ENCODE peak calls at places on chromosome 13, in eight cellular contexts. One of them, this sample, is unnamed. For H3K4me1, the result is how much of the 10 kb centered on the place peaks cover.

GRCh38 chr13:47100214-47100853 is 203.5 kb upstream of the HTR2A start:
- DNase-seq in small intestine: no peak
- DNase-seq in effector memory CD4-positive, alpha-beta T cell: no peak
- DNase-seq in neuronal stem cell: no peak
- DNase-seq in adrenal gland: no peak
- DNase-seq in heart right ventricle: no peak
- DNase-seq in upper lobe of right lung: no peak
- DNase-seq in psoas muscle: no peak
- DNase-seq in this sample: no peak

GRCh38 chr13:43787998-43788397 is 1.2 kb upstream of the ENOX1 start:
- DNase-seq in small intestine: no peak
- DNase-seq in effector memory CD4-positive, alpha-beta T cell: no peak
- DNase-seq in neuronal stem cell: peak
- DNase-seq in adrenal gland: no peak
- DNase-seq in heart right ventricle: no peak
- DNase-seq in upper lobe of right lung: no peak
- DNase-seq in psoas muscle: no peak
- DNase-seq in this sample: no peak

GRCh38 chr13:21698975-21699679 is 28.3 kb downstream of the FGF9 start:
- DNase-seq in small intestine: no peak
- DNase-seq in effector memory CD4-positive, alpha-beta T cell: no peak
- DNase-seq in neuronal stem cell: no peak
- DNase-seq in adrenal gland: no peak
- DNase-seq in heart right ventricle: no peak
- DNase-seq in upper lobe of right lung: no peak
- DNase-seq in psoas muscle: no peak
- DNase-seq in this sample: no peak

GRCh38 chr13:99417821-99418662 is 83.2 kb upstream of the TM9SF2 start:
- DNase-seq in small intestine: no peak
- DNase-seq in effector memory CD4-positive, alpha-beta T cell: no peak
- DNase-seq in neuronal stem cell: no peak
- DNase-seq in adrenal gland: no peak
- DNase-seq in heart right ventricle: no peak
- DNase-seq in upper lobe of right lung: peak
- DNase-seq in psoas muscle: no peak
- DNase-seq in this sample: no peak

GRCh38 chr13:108120332-108120731 is 95.0 kb downstream of the LIG4 start:
- DNase-seq in small intestine: no peak
- DNase-seq in effector memory CD4-positive, alpha-beta T cell: no peak
- DNase-seq in neuronal stem cell: no peak
- DNase-seq in adrenal gland: no peak
- DNase-seq in heart right ventricle: no peak
- DNase-seq in upper lobe of right lung: no peak
- DNase-seq in psoas muscle: no peak
- DNase-seq in this sample: no peak

GRCh38 chr13:40271931-40272775 is 394.3 kb downstream of the FOXO1 start:
- DNase-seq in small intestine: no peak
- DNase-seq in effector memory CD4-positive, alpha-beta T cell: no peak
- DNase-seq in neuronal stem cell: no peak
- DNase-seq in adrenal gland: no peak
- DNase-seq in heart right ventricle: peak
- DNase-seq in upper lobe of right lung: no peak
- DNase-seq in psoas muscle: peak
- DNase-seq in this sample: no peak

GRCh38 chr13:90757127-90757680 is 590.3 kb upstream of the MIR17HG start:
- DNase-seq in small intestine: no peak
- DNase-seq in effector memory CD4-positive, alpha-beta T cell: no peak
- DNase-seq in neuronal stem cell: no peak
- DNase-seq in adrenal gland: no peak
- DNase-seq in heart right ventricle: no peak
- DNase-seq in upper lobe of right lung: no peak
- DNase-seq in psoas muscle: no peak
- DNase-seq in this sample: no peak

GRCh38 chr13:95185851-95186250 is 115.4 kb downstream of the ABCC4 start:
- DNase-seq in small intestine: peak
- DNase-seq in effector memory CD4-positive, alpha-beta T cell: peak
- DNase-seq in neuronal stem cell: no peak
- DNase-seq in adrenal gland: no peak
- DNase-seq in heart right ventricle: no peak
- DNase-seq in upper lobe of right lung: no peak
- DNase-seq in psoas muscle: no peak
- DNase-seq in this sample: peak

GRCh38 chr13:43785166-43785680 is 1.5 kb downstream of the ENOX1 start:
- DNase-seq in small intestine: no peak
- DNase-seq in effector memory CD4-positive, alpha-beta T cell: no peak
- DNase-seq in neuronal stem cell: no peak
- DNase-seq in adrenal gland: no peak
- DNase-seq in heart right ventricle: no peak
- DNase-seq in upper lobe of right lung: no peak
- DNase-seq in psoas muscle: no peak
- DNase-seq in this sample: no peak

GRCh38 chr13:48235100-48235813 is 2.3 kb downstream of the ITM2B start:
- DNase-seq in small intestine: peak
- DNase-seq in effector memory CD4-positive, alpha-beta T cell: no peak
- DNase-seq in neuronal stem cell: no peak
- DNase-seq in adrenal gland: peak
- DNase-seq in heart right ventricle: peak
- DNase-seq in upper lobe of right lung: no peak
- DNase-seq in psoas muscle: no peak
- DNase-seq in this sample: peak

GRCh38 chr13:34246511-34246910 is 428.6 kb downstream of the RFC3 start:
- DNase-seq in small intestine: no peak
- DNase-seq in effector memory CD4-positive, alpha-beta T cell: no peak
- DNase-seq in neuronal stem cell: no peak
- DNase-seq in adrenal gland: no peak
- DNase-seq in heart right ventricle: no peak
- DNase-seq in upper lobe of right lung: no peak
- DNase-seq in psoas muscle: no peak
- DNase-seq in this sample: no peak

GRCh38 chr13:80164451-80164850 is 176.5 kb downstream of the SPRY2 start:
- DNase-seq in small intestine: no peak
- DNase-seq in effector memory CD4-positive, alpha-beta T cell: no peak
- DNase-seq in neuronal stem cell: no peak
- DNase-seq in adrenal gland: no peak
- DNase-seq in heart right ventricle: no peak
- DNase-seq in upper lobe of right lung: no peak
- DNase-seq in psoas muscle: no peak
- DNase-seq in this sample: no peak

GRCh38 chr13:37481005-37481857 is 117.3 kb downstream of the POSTN start:
- DNase-seq in small intestine: no peak
- DNase-seq in effector memory CD4-positive, alpha-beta T cell: no peak
- DNase-seq in neuronal stem cell: no peak
- DNase-seq in adrenal gland: no peak
- DNase-seq in heart right ventricle: no peak
- DNase-seq in upper lobe of right lung: no peak
- DNase-seq in psoas muscle: no peak
- DNase-seq in this sample: no peak

GRCh38 chr13:41061914-41062837 is 867 bp downstream of the WBP4 start:
- DNase-seq in small intestine: peak
- DNase-seq in effector memory CD4-positive, alpha-beta T cell: no peak
- DNase-seq in neuronal stem cell: no peak
- DNase-seq in adrenal gland: no peak
- DNase-seq in heart right ventricle: no peak
- DNase-seq in upper lobe of right lung: no peak
- DNase-seq in psoas muscle: no peak
- DNase-seq in this sample: no peak

GRCh38 chr13:86383151-86383550 is 583.9 kb upstream of the SLITRK6 start:
- DNase-seq in small intestine: no peak
- DNase-seq in effector memory CD4-positive, alpha-beta T cell: no peak
- DNase-seq in neuronal stem cell: no peak
- DNase-seq in adrenal gland: no peak
- DNase-seq in heart right ventricle: no peak
- DNase-seq in upper lobe of right lung: no peak
- DNase-seq in psoas muscle: no peak
- DNase-seq in this sample: no peak

GRCh38 chr13:89227356-89227755 is 1556.2 kb downstream of the SLITRK5 start:
- DNase-seq in small intestine: no peak
- DNase-seq in effector memory CD4-positive, alpha-beta T cell: no peak
- DNase-seq in neuronal stem cell: no peak
- DNase-seq in adrenal gland: no peak
- DNase-seq in heart right ventricle: no peak
- DNase-seq in upper lobe of right lung: no peak
- DNase-seq in psoas muscle: no peak
- DNase-seq in this sample: no peak

GRCh38 chr13:112102243-112102642 is 35.3 kb downstream of the SOX1 start:
- DNase-seq in small intestine: peak
- DNase-seq in effector memory CD4-positive, alpha-beta T cell: no peak
- DNase-seq in neuronal stem cell: no peak
- DNase-seq in adrenal gland: no peak
- DNase-seq in heart right ventricle: no peak
- DNase-seq in upper lobe of right lung: no peak
- DNase-seq in psoas muscle: no peak
- DNase-seq in this sample: no peak

GRCh38 chr13:40517486-40518311 is 148.7 kb downstream of the FOXO1 start:
- DNase-seq in small intestine: no peak
- DNase-seq in effector memory CD4-positive, alpha-beta T cell: no peak
- DNase-seq in neuronal stem cell: no peak
- DNase-seq in adrenal gland: no peak
- DNase-seq in heart right ventricle: no peak
- DNase-seq in upper lobe of right lung: no peak
- DNase-seq in psoas muscle: no peak
- DNase-seq in this sample: no peak

GRCh38 chr13:101258071-101258470 is 158.2 kb downstream of the NALCN start:
- DNase-seq in small intestine: no peak
- DNase-seq in effector memory CD4-positive, alpha-beta T cell: no peak
- DNase-seq in neuronal stem cell: peak
- DNase-seq in adrenal gland: no peak
- DNase-seq in heart right ventricle: no peak
- DNase-seq in upper lobe of right lung: no peak
- DNase-seq in psoas muscle: no peak
- DNase-seq in this sample: no peak

GRCh38 chr13:46035066-46035465 is 17.5 kb downstream of the ZC3H13 start:
- DNase-seq in small intestine: no peak
- DNase-seq in effector memory CD4-positive, alpha-beta T cell: no peak
- DNase-seq in neuronal stem cell: no peak
- DNase-seq in adrenal gland: no peak
- DNase-seq in heart right ventricle: no peak
- DNase-seq in upper lobe of right lung: no peak
- DNase-seq in psoas muscle: no peak
- DNase-seq in this sample: no peak

GRCh38 chr13:73064991-73065390 is 6.2 kb downstream of the KLF5 start:
- DNase-seq in small intestine: peak
- DNase-seq in effector memory CD4-positive, alpha-beta T cell: no peak
- DNase-seq in neuronal stem cell: no peak
- DNase-seq in adrenal gland: no peak
- DNase-seq in heart right ventricle: no peak
- DNase-seq in upper lobe of right lung: no peak
- DNase-seq in psoas muscle: no peak
- DNase-seq in this sample: no peak
- H3K4me1 ChIP-seq in small intestine: under half
- H3K4me1 ChIP-seq in effector memory CD4-positive, alpha-beta T cell: under half
- H3K4me1 ChIP-seq in neuronal stem cell: under half
- H3K4me1 ChIP-seq in adrenal gland: under half
- H3K4me1 ChIP-seq in heart right ventricle: under half
- H3K4me1 ChIP-seq in upper lobe of right lung: under half
- H3K4me1 ChIP-seq in psoas muscle: under half
- H3K4me1 ChIP-seq in this sample: under half

DNA sequence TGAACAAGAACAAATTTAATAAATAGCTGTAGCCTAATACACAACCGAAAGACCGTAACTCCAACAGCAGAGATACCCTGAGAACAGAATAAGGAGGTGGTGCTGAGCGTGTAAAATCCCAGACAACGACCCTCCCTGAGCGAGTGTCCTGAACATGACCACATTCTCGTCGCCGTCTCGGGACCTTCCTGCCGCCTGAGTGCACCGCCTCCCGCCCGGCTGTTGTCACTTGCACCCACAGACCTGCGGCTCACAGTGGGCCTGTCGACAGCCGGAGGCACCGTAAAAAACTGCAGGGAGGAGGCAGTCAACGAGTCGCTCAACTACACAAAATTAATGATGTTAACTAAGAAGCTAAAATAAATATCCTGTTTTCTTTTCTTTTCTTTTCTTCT is 35.8 kb upstream of the GRTP1 start:
- DNase-seq in small intestine: no peak
- DNase-seq in effector memory CD4-positive, alpha-beta T cell: no peak
- DNase-seq in neuronal stem cell: no peak
- DNase-seq in adrenal gland: no peak
- DNase-seq in heart right ventricle: no peak
- DNase-seq in upper lobe of right lung: peak
- DNase-seq in psoas muscle: peak
- DNase-seq in this sample: no peak
- H3K4me1 ChIP-seq in small intestine: under half
- H3K4me1 ChIP-seq in effector memory CD4-positive, alpha-beta T cell: under half
- H3K4me1 ChIP-seq in neuronal stem cell: under half
- H3K4me1 ChIP-seq in adrenal gland: under half
- H3K4me1 ChIP-seq in heart right ventricle: half or more
- H3K4me1 ChIP-seq in upper lobe of right lung: under half
- H3K4me1 ChIP-seq in psoas muscle: under half
- H3K4me1 ChIP-seq in this sample: under half

DNA sequence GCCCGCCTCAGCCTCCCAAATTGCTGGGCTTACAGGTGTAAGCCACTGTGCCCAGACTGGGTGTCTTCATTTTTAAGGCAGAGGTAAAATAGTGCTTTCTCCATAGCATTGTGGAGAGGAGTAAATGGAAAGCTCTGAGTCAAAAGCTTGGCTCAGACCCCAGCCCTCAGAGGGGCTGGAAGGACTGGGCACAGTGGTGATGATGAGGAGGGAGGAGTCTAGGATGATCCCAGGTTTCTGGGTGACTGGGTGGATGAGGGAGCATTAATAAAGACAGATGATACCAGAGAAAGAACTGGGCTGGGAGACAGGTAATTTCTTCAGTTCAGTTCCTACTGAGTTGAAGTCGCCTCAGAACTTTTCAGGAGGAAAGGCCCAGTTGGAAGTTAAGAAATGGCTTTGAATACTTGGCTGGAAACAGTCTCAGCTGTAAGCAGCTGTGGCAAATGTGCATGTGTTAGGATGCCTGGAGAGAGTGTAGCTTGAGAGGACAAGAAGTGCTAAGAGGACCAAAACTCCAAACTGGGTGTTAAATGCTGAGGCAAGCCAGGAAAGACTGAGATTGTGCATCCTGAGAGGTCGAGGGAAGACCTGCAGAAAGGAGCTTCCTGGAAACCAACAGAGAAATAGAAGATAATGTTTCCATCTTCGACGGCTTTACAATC is 37.1 kb upstream of the MEDAG start:
- DNase-seq in small intestine: no peak
- DNase-seq in effector memory CD4-positive, alpha-beta T cell: no peak
- DNase-seq in neuronal stem cell: no peak
- DNase-seq in adrenal gland: no peak
- DNase-seq in heart right ventricle: no peak
- DNase-seq in upper lobe of right lung: no peak
- DNase-seq in psoas muscle: no peak
- DNase-seq in this sample: no peak
- H3K4me1 ChIP-seq in small intestine: under half
- H3K4me1 ChIP-seq in effector memory CD4-positive, alpha-beta T cell: under half
- H3K4me1 ChIP-seq in neuronal stem cell: half or more
- H3K4me1 ChIP-seq in adrenal gland: under half
- H3K4me1 ChIP-seq in heart right ventricle: under half
- H3K4me1 ChIP-seq in upper lobe of right lung: under half
- H3K4me1 ChIP-seq in psoas muscle: under half
- H3K4me1 ChIP-seq in this sample: under half

DNA sequence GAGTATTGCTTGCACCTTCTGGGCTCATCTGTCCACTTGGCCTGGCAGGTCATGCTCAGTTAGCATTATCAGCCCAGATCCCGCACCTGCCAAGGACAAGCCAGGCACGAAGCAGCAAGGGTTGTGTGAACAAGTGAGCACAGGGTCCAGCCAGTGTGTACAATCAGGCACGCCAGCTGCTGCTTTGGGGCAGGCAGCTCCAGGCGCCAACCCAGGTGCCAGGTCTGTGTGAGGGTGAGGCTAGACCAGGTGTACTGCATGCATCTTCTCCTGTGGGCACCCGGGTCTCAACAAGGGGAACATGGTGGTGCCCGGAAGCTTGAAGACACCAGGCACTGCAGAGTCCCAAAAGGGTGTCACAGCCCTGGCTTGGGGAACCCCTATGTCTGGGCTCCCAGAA is 1446.8 kb downstream of the PCDH9 start:
- DNase-seq in small intestine: no peak
- DNase-seq in effector memory CD4-positive, alpha-beta T cell: no peak
- DNase-seq in neuronal stem cell: no peak
- DNase-seq in adrenal gland: no peak
- DNase-seq in heart right ventricle: no peak
- DNase-seq in upper lobe of right lung: no peak
- DNase-seq in psoas muscle: no peak
- DNase-seq in this sample: no peak
- H3K4me1 ChIP-seq in small intestine: under half
- H3K4me1 ChIP-seq in effector memory CD4-positive, alpha-beta T cell: under half
- H3K4me1 ChIP-seq in neuronal stem cell: under half
- H3K4me1 ChIP-seq in adrenal gland: under half
- H3K4me1 ChIP-seq in heart right ventricle: under half
- H3K4me1 ChIP-seq in upper lobe of right lung: under half
- H3K4me1 ChIP-seq in psoas muscle: under half
- H3K4me1 ChIP-seq in this sample: under half